ENCODE peak calls at places on chromosomes 7 and 10, in six cellular contexts. V is cardiac muscle cell; G is neural progenitor cell; J is fibroblast of lung; Z is CD4-positive, CD25-positive, alpha-beta regulatory T cell; H is sigmoid colon. Y is an unnamed sample. For H3K9me3, the result is how much of the 10 kb centered on the place peaks cover.

GRCh38 chr7:90892213-90892612 is 296.1 kb downstream of the CDK14 start:
- DNase-seq in J (peak), G (no peak), V (no peak), H (no peak), Z (no peak), Y (no peak)

GRCh38 chr7:69932034-69932628 is 333.9 kb downstream of the AUTS2 start:
- DNase-seq in V (peak), J (peak), H (no peak), G (peak), Z (no peak), Y (no peak)

GRCh38 chr10:35126062-35126529 is 550 bp upstream of the CREM start:
- DNase-seq in Z (no peak), V (no peak), G (no peak), H (no peak), J (peak), Y (no peak)

GRCh38 chr10:60186315-60187071 is 203.2 kb downstream of the ANK3 start:
- DNase-seq in H (no peak), V (no peak), J (no peak), Z (no peak), G (no peak), Y (no peak)

GRCh38 chr7:146831875-146832274 is 715.3 kb downstream of the CNTNAP2 start:
- DNase-seq in Z (no peak), G (no peak), V (no peak), J (no peak), H (no peak), Y (no peak)

GRCh38 chr10:118658762-118659161 is 63.3 kb upstream of the PRLHR start:
- DNase-seq in V (no peak), Z (no peak), J (no peak), H (no peak), G (no peak), Y (no peak)

GRCh38 chr7:158572000-158572828 is 15.4 kb downstream of the PTPRN2 start:
- DNase-seq in V (no peak), H (no peak), J (no peak), Z (no peak), G (peak), Y (no peak)

GRCh38 chr10:17238445-17239275 is 10.6 kb downstream of the VIM start:
- DNase-seq in Z (no peak), V (no peak), H (no peak), J (peak), G (no peak), Y (no peak)

GRCh38 chr7:149720372-149721083 is 52.9 kb downstream of the ZNF467 start:
- DNase-seq in G (no peak), H (peak), V (no peak), J (no peak), Z (no peak), Y (no peak)

GRCh38 chr10:75410135-75410787 is 8.7 kb upstream of the ZNF503 start:
- DNase-seq in G (peak), V (peak), J (no peak), H (no peak), Z (no peak), Y (no peak)

GRCh38 chr7:859368-860030 is 16.9 kb upstream of the GET4 start:
- DNase-seq in Z (no peak), H (no peak), G (no peak), V (no peak), J (no peak), Y (no peak)

GRCh38 chr10:97539523-97540200 is 32.9 kb upstream of the ANKRD2 start:
- DNase-seq in J (peak), Z (no peak), H (peak), G (peak), V (no peak), Y (no peak)

GRCh38 chr10:11250304-11250703 is 232.6 kb downstream of the CELF2 start:
- DNase-seq in J (no peak), Z (no peak), H (no peak), G (no peak), V (no peak), Y (no peak)

GRCh38 chr7:126700807-126701604 is 551.7 kb downstream of the GRM8 start:
- DNase-seq in Z (peak), H (no peak), G (peak), J (peak), V (peak), Y (peak)

GRCh38 chr7:141295367-141295895 is 221.6 kb downstream of the TMEM178B start:
- DNase-seq in Z (no peak), H (no peak), V (no peak), G (no peak), J (no peak), Y (no peak)

GRCh38 chr7:67618569-67619543 is 622.2 kb downstream of the TYW1 start:
- DNase-seq in Z (no peak), G (peak), V (peak), J (peak), H (no peak), Y (no peak)

GRCh38 chr7:96612034-96612433 is 97.6 kb downstream of the SEM1 start:
- DNase-seq in G (no peak), V (no peak), Z (no peak), J (no peak), H (no peak), Y (no peak)

GRCh38 chr10:114228156-114228555 is 10.9 kb upstream of the VWA2 start:
- DNase-seq in V (no peak), J (no peak), H (no peak), Z (no peak), G (no peak), Y (no peak)

GRCh38 chr10:3500408-3500856 is 284.6 kb downstream of the KLF6 start:
- DNase-seq in Z (no peak), J (peak), V (peak), G (peak), H (peak), Y (no peak)

GRCh38 chr10:43980715-43981114 is 332.0 kb upstream of the ZNF32 start:
- DNase-seq in G (no peak), H (no peak), V (no peak), Z (no peak), J (no peak), Y (no peak)

GRCh38 chr10:97499561-97500296 is 1.0 kb downstream of the UBTD1 start:
- DNase-seq in V (peak), H (peak), J (peak), Z (no peak), G (peak), Y (peak)

GRCh38 chr10:43409385-43410109 is 561 bp upstream of the HNRNPF start:
- DNase-seq in J (no peak), Z (peak), G (no peak), H (peak), V (no peak), Y (peak)

GRCh38 chr10:132700168-132701098 is 85.5 kb downstream of the NKX6-2 start:
- DNase-seq in V (no peak), H (peak), Z (no peak), J (peak), G (no peak), Y (no peak)

DNA sequence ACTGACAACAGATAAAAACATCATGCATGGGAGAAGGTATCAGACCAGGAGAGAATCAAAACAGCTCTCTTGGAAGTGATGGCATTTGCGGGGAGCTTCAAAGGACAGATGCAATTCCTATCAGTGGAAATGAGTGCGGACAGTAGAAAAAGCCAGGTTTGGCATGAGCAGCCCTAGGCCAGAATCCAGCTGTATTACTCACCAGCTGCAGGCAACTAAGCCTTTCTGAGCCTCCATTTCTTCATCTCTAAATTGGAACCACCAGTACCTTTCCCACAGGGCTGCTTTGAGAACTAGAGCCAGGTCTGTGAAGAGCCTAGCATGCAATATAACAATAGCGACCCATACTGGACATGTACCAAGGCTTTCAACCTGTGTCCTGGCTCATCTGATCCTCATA is 101.0 kb downstream of the GSAP start:
- DNase-seq in V (no peak), H (no peak), Z (no peak), J (peak), G (no peak), Y (no peak)
- H3K9me3 ChIP-seq in V (under half), H (under half), Z (under half), J (under half), G (under half), Y (under half)

DNA sequence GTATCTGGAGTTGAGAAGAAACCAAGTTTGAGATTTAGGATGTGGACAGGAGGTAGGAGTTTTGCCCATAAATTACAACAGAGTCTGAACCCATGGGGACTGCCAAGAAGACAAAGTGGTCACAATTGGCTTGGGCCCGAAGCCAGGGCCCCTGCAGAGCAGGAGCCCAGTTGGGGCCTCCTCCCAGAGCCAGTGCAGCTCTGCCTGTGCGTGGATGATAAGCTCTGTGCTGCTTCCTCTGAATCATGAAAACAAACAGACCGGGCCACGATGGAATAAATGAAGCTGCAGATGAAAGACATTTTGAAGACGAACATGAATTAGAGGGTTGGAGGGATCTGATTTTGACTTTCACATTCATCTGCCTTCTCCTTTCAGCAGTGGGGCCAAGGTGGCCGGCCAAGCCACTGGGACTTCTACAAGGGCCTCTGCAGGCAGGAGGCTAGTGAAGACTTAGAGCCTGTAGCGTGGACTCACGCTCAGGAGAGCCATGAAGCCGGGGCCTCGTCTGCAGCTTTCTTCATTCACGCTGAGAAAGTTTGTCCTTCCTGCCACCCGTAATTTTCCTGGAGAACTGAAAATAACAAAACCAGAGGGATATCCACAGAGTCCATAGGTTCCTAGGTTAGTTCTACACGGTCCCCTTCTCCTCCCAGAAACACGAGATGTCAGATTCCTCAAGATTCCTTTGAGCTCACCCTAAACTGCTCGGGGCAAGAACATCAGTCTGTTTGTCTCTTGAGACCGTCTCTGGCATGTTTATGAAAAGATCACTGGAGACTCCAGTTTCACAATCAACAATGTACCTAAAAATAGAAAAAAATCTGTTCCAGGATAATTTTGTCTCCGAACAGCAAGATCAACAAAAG is 156.7 kb upstream of the LYZL1 start:
- DNase-seq in J (peak), G (no peak), H (no peak), Z (no peak), V (no peak), Y (no peak)
- H3K4me3 ChIP-seq in J (no peak), G (no peak), H (no peak), Z (no peak), V (no peak), Y (no peak)

GRCh38 chr7:99155207-99155606 is 11.3 kb upstream of the SMURF1 start:
- DNase-seq in J (no peak), G (no peak), Z (no peak), H (no peak), V (no peak), Y (no peak)
- H3K27ac ChIP-seq in J (no peak), G (no peak), Z (no peak), H (no peak), V (no peak), Y (no peak)

DNA sequence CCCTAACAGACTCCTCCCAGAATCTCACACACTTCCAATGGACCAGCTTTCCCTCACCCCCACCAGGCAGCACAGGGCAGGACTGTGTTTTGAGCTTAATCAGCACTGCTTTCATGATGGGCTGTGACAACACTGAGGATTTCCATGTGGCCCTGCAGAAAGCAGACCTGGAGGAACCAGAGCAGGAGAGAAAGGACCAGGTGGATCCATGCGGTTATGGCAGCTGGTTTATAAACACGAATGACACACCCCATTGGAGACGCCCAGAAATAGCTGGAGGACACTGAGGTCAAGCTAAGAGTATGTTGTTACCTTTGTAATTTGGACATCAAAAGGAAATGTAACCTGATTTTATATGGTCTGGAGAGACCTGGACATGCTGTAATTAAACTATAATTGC is 31.7 kb upstream of the HERPUD2 start:
- DNase-seq in G (no peak), V (no peak), H (no peak), Z (no peak), J (no peak), Y (no peak)
- H3K9me3 ChIP-seq in G (under half), V (under half), H (under half), Z (under half), J (under half), Y (under half)